ENCODE peak calls at places on chromosomes 2 and 18, in ten cellular contexts. One of them, this sample, is unnamed.

GRCh38 chr2:233824373-233824772 is 30.0 kb downstream of the HJURP start:
- DNase-seq in SJSA1: no peak
- DNase-seq in DMS153: no peak
- DNase-seq in stimulated activated CD8-positive, alpha-beta memory T cell treated with anti-CD3 and anti-CD28 coated beads, Interleukin-4, amount 100 ng/mL, for 24 hours: no peak
- DNase-seq in amniotic stem cell: no peak
- DNase-seq in NCI-H524: no peak
- DNase-seq in Daoy: no peak
- DNase-seq in ACHN: no peak
- DNase-seq in stimulated activated CD4-positive, alpha-beta T cell treated with anti-CD3 and anti-CD28 coated beads, TNF-alpha, amount 100 ng/mL, for 24 hours: no peak
- DNase-seq in kidney epithelial cell: no peak
- DNase-seq in this sample: no peak

GRCh38 chr18:48802543-48803428 is 148.0 kb downstream of the SMAD7 start:
- DNase-seq in SJSA1: peak
- DNase-seq in DMS153: no peak
- DNase-seq in stimulated activated CD8-positive, alpha-beta memory T cell treated with anti-CD3 and anti-CD28 coated beads, Interleukin-4, amount 100 ng/mL, for 24 hours: no peak
- DNase-seq in amniotic stem cell: no peak
- DNase-seq in NCI-H524: no peak
- DNase-seq in Daoy: no peak
- DNase-seq in ACHN: no peak
- DNase-seq in stimulated activated CD4-positive, alpha-beta T cell treated with anti-CD3 and anti-CD28 coated beads, TNF-alpha, amount 100 ng/mL, for 24 hours: no peak
- DNase-seq in kidney epithelial cell: no peak
- DNase-seq in this sample: no peak

GRCh38 chr2:230181245-230181644 is 38.5 kb downstream of the SP110 start:
- DNase-seq in SJSA1: no peak
- DNase-seq in DMS153: no peak
- DNase-seq in stimulated activated CD8-positive, alpha-beta memory T cell treated with anti-CD3 and anti-CD28 coated beads, Interleukin-4, amount 100 ng/mL, for 24 hours: no peak
- DNase-seq in amniotic stem cell: no peak
- DNase-seq in NCI-H524: no peak
- DNase-seq in Daoy: no peak
- DNase-seq in ACHN: no peak
- DNase-seq in stimulated activated CD4-positive, alpha-beta T cell treated with anti-CD3 and anti-CD28 coated beads, TNF-alpha, amount 100 ng/mL, for 24 hours: no peak
- DNase-seq in kidney epithelial cell: no peak
- DNase-seq in this sample: no peak

GRCh38 chr18:6878881-6879280 is 149.4 kb downstream of the ARHGAP28 start:
- DNase-seq in SJSA1: no peak
- DNase-seq in DMS153: no peak
- DNase-seq in stimulated activated CD8-positive, alpha-beta memory T cell treated with anti-CD3 and anti-CD28 coated beads, Interleukin-4, amount 100 ng/mL, for 24 hours: no peak
- DNase-seq in amniotic stem cell: no peak
- DNase-seq in NCI-H524: no peak
- DNase-seq in Daoy: no peak
- DNase-seq in ACHN: no peak
- DNase-seq in stimulated activated CD4-positive, alpha-beta T cell treated with anti-CD3 and anti-CD28 coated beads, TNF-alpha, amount 100 ng/mL, for 24 hours: no peak
- DNase-seq in kidney epithelial cell: no peak
- DNase-seq in this sample: no peak

GRCh38 chr2:88932677-88933076 is 241.2 kb downstream of the RPIA start:
- DNase-seq in SJSA1: no peak
- DNase-seq in DMS153: no peak
- DNase-seq in stimulated activated CD8-positive, alpha-beta memory T cell treated with anti-CD3 and anti-CD28 coated beads, Interleukin-4, amount 100 ng/mL, for 24 hours: no peak
- DNase-seq in amniotic stem cell: no peak
- DNase-seq in NCI-H524: no peak
- DNase-seq in Daoy: no peak
- DNase-seq in ACHN: no peak
- DNase-seq in stimulated activated CD4-positive, alpha-beta T cell treated with anti-CD3 and anti-CD28 coated beads, TNF-alpha, amount 100 ng/mL, for 24 hours: no peak
- DNase-seq in kidney epithelial cell: no peak
- DNase-seq in this sample: no peak

GRCh38 chr18:59455728-59456276 is 96.7 kb upstream of the LMAN1 start:
- DNase-seq in SJSA1: no peak
- DNase-seq in DMS153: peak
- DNase-seq in stimulated activated CD8-positive, alpha-beta memory T cell treated with anti-CD3 and anti-CD28 coated beads, Interleukin-4, amount 100 ng/mL, for 24 hours: no peak
- DNase-seq in amniotic stem cell: no peak
- DNase-seq in NCI-H524: no peak
- DNase-seq in Daoy: no peak
- DNase-seq in ACHN: no peak
- DNase-seq in stimulated activated CD4-positive, alpha-beta T cell treated with anti-CD3 and anti-CD28 coated beads, TNF-alpha, amount 100 ng/mL, for 24 hours: no peak
- DNase-seq in kidney epithelial cell: no peak
- DNase-seq in this sample: no peak

GRCh38 chr2:159256159-159256558 is 30.3 kb downstream of the WDSUB1 start:
- DNase-seq in SJSA1: no peak
- DNase-seq in DMS153: no peak
- DNase-seq in stimulated activated CD8-positive, alpha-beta memory T cell treated with anti-CD3 and anti-CD28 coated beads, Interleukin-4, amount 100 ng/mL, for 24 hours: no peak
- DNase-seq in amniotic stem cell: peak
- DNase-seq in NCI-H524: no peak
- DNase-seq in Daoy: no peak
- DNase-seq in ACHN: no peak
- DNase-seq in stimulated activated CD4-positive, alpha-beta T cell treated with anti-CD3 and anti-CD28 coated beads, TNF-alpha, amount 100 ng/mL, for 24 hours: no peak
- DNase-seq in kidney epithelial cell: no peak
- DNase-seq in this sample: no peak

GRCh38 chr2:72613931-72614330 is 211.9 kb downstream of the EXOC6B start:
- DNase-seq in SJSA1: no peak
- DNase-seq in DMS153: no peak
- DNase-seq in stimulated activated CD8-positive, alpha-beta memory T cell treated with anti-CD3 and anti-CD28 coated beads, Interleukin-4, amount 100 ng/mL, for 24 hours: no peak
- DNase-seq in amniotic stem cell: no peak
- DNase-seq in NCI-H524: no peak
- DNase-seq in Daoy: no peak
- DNase-seq in ACHN: no peak
- DNase-seq in stimulated activated CD4-positive, alpha-beta T cell treated with anti-CD3 and anti-CD28 coated beads, TNF-alpha, amount 100 ng/mL, for 24 hours: no peak
- DNase-seq in kidney epithelial cell: no peak
- DNase-seq in this sample: no peak

GRCh38 chr2:39114771-39115170 is 6.1 kb downstream of the SOS1 start:
- DNase-seq in SJSA1: no peak
- DNase-seq in DMS153: no peak
- DNase-seq in stimulated activated CD8-positive, alpha-beta memory T cell treated with anti-CD3 and anti-CD28 coated beads, Interleukin-4, amount 100 ng/mL, for 24 hours: no peak
- DNase-seq in amniotic stem cell: no peak
- DNase-seq in NCI-H524: no peak
- DNase-seq in Daoy: no peak
- DNase-seq in ACHN: no peak
- DNase-seq in stimulated activated CD4-positive, alpha-beta T cell treated with anti-CD3 and anti-CD28 coated beads, TNF-alpha, amount 100 ng/mL, for 24 hours: no peak
- DNase-seq in kidney epithelial cell: no peak
- DNase-seq in this sample: no peak

GRCh38 chr2:232352511-232353091 is 25.9 kb upstream of the ALPP start:
- DNase-seq in SJSA1: no peak
- DNase-seq in DMS153: no peak
- DNase-seq in stimulated activated CD8-positive, alpha-beta memory T cell treated with anti-CD3 and anti-CD28 coated beads, Interleukin-4, amount 100 ng/mL, for 24 hours: no peak
- DNase-seq in amniotic stem cell: no peak
- DNase-seq in NCI-H524: no peak
- DNase-seq in Daoy: no peak
- DNase-seq in ACHN: no peak
- DNase-seq in stimulated activated CD4-positive, alpha-beta T cell treated with anti-CD3 and anti-CD28 coated beads, TNF-alpha, amount 100 ng/mL, for 24 hours: no peak
- DNase-seq in kidney epithelial cell: no peak
- DNase-seq in this sample: no peak

GRCh38 chr2:39730685-39731302 is 48.3 kb downstream of the THUMPD2 start:
- DNase-seq in SJSA1: no peak
- DNase-seq in DMS153: no peak
- DNase-seq in stimulated activated CD8-positive, alpha-beta memory T cell treated with anti-CD3 and anti-CD28 coated beads, Interleukin-4, amount 100 ng/mL, for 24 hours: no peak
- DNase-seq in amniotic stem cell: no peak
- DNase-seq in NCI-H524: peak
- DNase-seq in Daoy: peak
- DNase-seq in ACHN: peak
- DNase-seq in stimulated activated CD4-positive, alpha-beta T cell treated with anti-CD3 and anti-CD28 coated beads, TNF-alpha, amount 100 ng/mL, for 24 hours: no peak
- DNase-seq in kidney epithelial cell: no peak
- DNase-seq in this sample: no peak

GRCh38 chr2:43790118-43790517 is 16.3 kb downstream of the DYNC2LI1 start:
- DNase-seq in SJSA1: no peak
- DNase-seq in DMS153: no peak
- DNase-seq in stimulated activated CD8-positive, alpha-beta memory T cell treated with anti-CD3 and anti-CD28 coated beads, Interleukin-4, amount 100 ng/mL, for 24 hours: no peak
- DNase-seq in amniotic stem cell: no peak
- DNase-seq in NCI-H524: no peak
- DNase-seq in Daoy: no peak
- DNase-seq in ACHN: no peak
- DNase-seq in stimulated activated CD4-positive, alpha-beta T cell treated with anti-CD3 and anti-CD28 coated beads, TNF-alpha, amount 100 ng/mL, for 24 hours: no peak
- DNase-seq in kidney epithelial cell: no peak
- DNase-seq in this sample: no peak

GRCh38 chr2:18991177-18992168 is 366.9 kb downstream of the OSR1 start:
- DNase-seq in SJSA1: peak
- DNase-seq in DMS153: peak
- DNase-seq in stimulated activated CD8-positive, alpha-beta memory T cell treated with anti-CD3 and anti-CD28 coated beads, Interleukin-4, amount 100 ng/mL, for 24 hours: no peak
- DNase-seq in amniotic stem cell: peak
- DNase-seq in NCI-H524: peak
- DNase-seq in Daoy: peak
- DNase-seq in ACHN: peak
- DNase-seq in stimulated activated CD4-positive, alpha-beta T cell treated with anti-CD3 and anti-CD28 coated beads, TNF-alpha, amount 100 ng/mL, for 24 hours: no peak
- DNase-seq in kidney epithelial cell: no peak
- DNase-seq in this sample: peak

GRCh38 chr2:67997528-67998267 is 65.1 kb downstream of the C1D start:
- DNase-seq in SJSA1: peak
- DNase-seq in DMS153: no peak
- DNase-seq in stimulated activated CD8-positive, alpha-beta memory T cell treated with anti-CD3 and anti-CD28 coated beads, Interleukin-4, amount 100 ng/mL, for 24 hours: no peak
- DNase-seq in amniotic stem cell: peak
- DNase-seq in NCI-H524: no peak
- DNase-seq in Daoy: peak
- DNase-seq in ACHN: peak
- DNase-seq in stimulated activated CD4-positive, alpha-beta T cell treated with anti-CD3 and anti-CD28 coated beads, TNF-alpha, amount 100 ng/mL, for 24 hours: no peak
- DNase-seq in kidney epithelial cell: peak
- DNase-seq in this sample: peak

GRCh38 chr18:51110073-51110797 is 80.2 kb downstream of the SMAD4 start:
- DNase-seq in SJSA1: peak
- DNase-seq in DMS153: no peak
- DNase-seq in stimulated activated CD8-positive, alpha-beta memory T cell treated with anti-CD3 and anti-CD28 coated beads, Interleukin-4, amount 100 ng/mL, for 24 hours: peak
- DNase-seq in amniotic stem cell: no peak
- DNase-seq in NCI-H524: no peak
- DNase-seq in Daoy: peak
- DNase-seq in ACHN: peak
- DNase-seq in stimulated activated CD4-positive, alpha-beta T cell treated with anti-CD3 and anti-CD28 coated beads, TNF-alpha, amount 100 ng/mL, for 24 hours: peak
- DNase-seq in kidney epithelial cell: no peak
- DNase-seq in this sample: no peak

GRCh38 chr2:105409717-105410116 is 10.9 kb upstream of the FHL2 start:
- DNase-seq in SJSA1: no peak
- DNase-seq in DMS153: no peak
- DNase-seq in stimulated activated CD8-positive, alpha-beta memory T cell treated with anti-CD3 and anti-CD28 coated beads, Interleukin-4, amount 100 ng/mL, for 24 hours: no peak
- DNase-seq in amniotic stem cell: peak
- DNase-seq in NCI-H524: no peak
- DNase-seq in Daoy: peak
- DNase-seq in ACHN: peak
- DNase-seq in stimulated activated CD4-positive, alpha-beta T cell treated with anti-CD3 and anti-CD28 coated beads, TNF-alpha, amount 100 ng/mL, for 24 hours: no peak
- DNase-seq in kidney epithelial cell: peak
- DNase-seq in this sample: peak

GRCh38 chr2:67462741-67463496 is 65.8 kb downstream of the ETAA1 start:
- DNase-seq in SJSA1: no peak
- DNase-seq in DMS153: peak
- DNase-seq in stimulated activated CD8-positive, alpha-beta memory T cell treated with anti-CD3 and anti-CD28 coated beads, Interleukin-4, amount 100 ng/mL, for 24 hours: no peak
- DNase-seq in amniotic stem cell: no peak
- DNase-seq in NCI-H524: no peak
- DNase-seq in Daoy: no peak
- DNase-seq in ACHN: no peak
- DNase-seq in stimulated activated CD4-positive, alpha-beta T cell treated with anti-CD3 and anti-CD28 coated beads, TNF-alpha, amount 100 ng/mL, for 24 hours: no peak
- DNase-seq in kidney epithelial cell: no peak
- DNase-seq in this sample: peak

GRCh38 chr2:64462940-64463339 is 9.0 kb downstream of the LGALSL start:
- DNase-seq in SJSA1: no peak
- DNase-seq in DMS153: no peak
- DNase-seq in stimulated activated CD8-positive, alpha-beta memory T cell treated with anti-CD3 and anti-CD28 coated beads, Interleukin-4, amount 100 ng/mL, for 24 hours: no peak
- DNase-seq in amniotic stem cell: no peak
- DNase-seq in NCI-H524: no peak
- DNase-seq in Daoy: no peak
- DNase-seq in ACHN: no peak
- DNase-seq in stimulated activated CD4-positive, alpha-beta T cell treated with anti-CD3 and anti-CD28 coated beads, TNF-alpha, amount 100 ng/mL, for 24 hours: no peak
- DNase-seq in kidney epithelial cell: no peak
- DNase-seq in this sample: no peak

GRCh38 chr18:62389761-62390481 is 64.8 kb downstream of the TNFRSF11A start:
- DNase-seq in SJSA1: no peak
- DNase-seq in DMS153: no peak
- DNase-seq in stimulated activated CD8-positive, alpha-beta memory T cell treated with anti-CD3 and anti-CD28 coated beads, Interleukin-4, amount 100 ng/mL, for 24 hours: no peak
- DNase-seq in amniotic stem cell: no peak
- DNase-seq in NCI-H524: no peak
- DNase-seq in Daoy: no peak
- DNase-seq in ACHN: no peak
- DNase-seq in stimulated activated CD4-positive, alpha-beta T cell treated with anti-CD3 and anti-CD28 coated beads, TNF-alpha, amount 100 ng/mL, for 24 hours: no peak
- DNase-seq in kidney epithelial cell: no peak
- DNase-seq in this sample: no peak

GRCh38 chr2:3482363-3482821 is 36.9 kb downstream of the ADI1 start:
- DNase-seq in SJSA1: no peak
- DNase-seq in DMS153: no peak
- DNase-seq in stimulated activated CD8-positive, alpha-beta memory T cell treated with anti-CD3 and anti-CD28 coated beads, Interleukin-4, amount 100 ng/mL, for 24 hours: no peak
- DNase-seq in amniotic stem cell: no peak
- DNase-seq in NCI-H524: no peak
- DNase-seq in Daoy: no peak
- DNase-seq in ACHN: no peak
- DNase-seq in stimulated activated CD4-positive, alpha-beta T cell treated with anti-CD3 and anti-CD28 coated beads, TNF-alpha, amount 100 ng/mL, for 24 hours: no peak
- DNase-seq in kidney epithelial cell: no peak
- DNase-seq in this sample: no peak

GRCh38 chr2:25699206-25699605 is 25.8 kb upstream of the DTNB start:
- DNase-seq in SJSA1: no peak
- DNase-seq in DMS153: no peak
- DNase-seq in stimulated activated CD8-positive, alpha-beta memory T cell treated with anti-CD3 and anti-CD28 coated beads, Interleukin-4, amount 100 ng/mL, for 24 hours: no peak
- DNase-seq in amniotic stem cell: no peak
- DNase-seq in NCI-H524: peak
- DNase-seq in Daoy: peak
- DNase-seq in ACHN: no peak
- DNase-seq in stimulated activated CD4-positive, alpha-beta T cell treated with anti-CD3 and anti-CD28 coated beads, TNF-alpha, amount 100 ng/mL, for 24 hours: no peak
- DNase-seq in kidney epithelial cell: no peak
- DNase-seq in this sample: no peak

GRCh38 chr2:9897796-9898195 is 53.7 kb upstream of the GRHL1 start:
- DNase-seq in SJSA1: no peak
- DNase-seq in DMS153: no peak
- DNase-seq in stimulated activated CD8-positive, alpha-beta memory T cell treated with anti-CD3 and anti-CD28 coated beads, Interleukin-4, amount 100 ng/mL, for 24 hours: no peak
- DNase-seq in amniotic stem cell: no peak
- DNase-seq in NCI-H524: peak
- DNase-seq in Daoy: no peak
- DNase-seq in ACHN: no peak
- DNase-seq in stimulated activated CD4-positive, alpha-beta T cell treated with anti-CD3 and anti-CD28 coated beads, TNF-alpha, amount 100 ng/mL, for 24 hours: no peak
- DNase-seq in kidney epithelial cell: no peak
- DNase-seq in this sample: no peak

GRCh38 chr2:216057688-216058193 is 23.9 kb downstream of the PECR start:
- DNase-seq in SJSA1: no peak
- DNase-seq in DMS153: no peak
- DNase-seq in stimulated activated CD8-positive, alpha-beta memory T cell treated with anti-CD3 and anti-CD28 coated beads, Interleukin-4, amount 100 ng/mL, for 24 hours: peak
- DNase-seq in amniotic stem cell: no peak
- DNase-seq in NCI-H524: no peak
- DNase-seq in Daoy: peak
- DNase-seq in ACHN: peak
- DNase-seq in stimulated activated CD4-positive, alpha-beta T cell treated with anti-CD3 and anti-CD28 coated beads, TNF-alpha, amount 100 ng/mL, for 24 hours: peak
- DNase-seq in kidney epithelial cell: peak
- DNase-seq in this sample: peak

GRCh38 chr2:48450936-48451602 is 78.9 kb upstream of the STON1 start:
- DNase-seq in SJSA1: no peak
- DNase-seq in DMS153: no peak
- DNase-seq in stimulated activated CD8-positive, alpha-beta memory T cell treated with anti-CD3 and anti-CD28 coated beads, Interleukin-4, amount 100 ng/mL, for 24 hours: no peak
- DNase-seq in amniotic stem cell: no peak
- DNase-seq in NCI-H524: peak
- DNase-seq in Daoy: no peak
- DNase-seq in ACHN: no peak
- DNase-seq in stimulated activated CD4-positive, alpha-beta T cell treated with anti-CD3 and anti-CD28 coated beads, TNF-alpha, amount 100 ng/mL, for 24 hours: no peak
- DNase-seq in kidney epithelial cell: no peak
- DNase-seq in this sample: no peak

GRCh38 chr2:226338825-226339224 is 460.8 kb downstream of the IRS1 start:
- DNase-seq in SJSA1: no peak
- DNase-seq in DMS153: no peak
- DNase-seq in stimulated activated CD8-positive, alpha-beta memory T cell treated with anti-CD3 and anti-CD28 coated beads, Interleukin-4, amount 100 ng/mL, for 24 hours: no peak
- DNase-seq in amniotic stem cell: no peak
- DNase-seq in NCI-H524: no peak
- DNase-seq in Daoy: no peak
- DNase-seq in ACHN: no peak
- DNase-seq in stimulated activated CD4-positive, alpha-beta T cell treated with anti-CD3 and anti-CD28 coated beads, TNF-alpha, amount 100 ng/mL, for 24 hours: no peak
- DNase-seq in kidney epithelial cell: no peak
- DNase-seq in this sample: no peak

GRCh38 chr2:197442865-197443264 is 8.0 kb upstream of the SF3B1 start:
- DNase-seq in SJSA1: no peak
- DNase-seq in DMS153: no peak
- DNase-seq in stimulated activated CD8-positive, alpha-beta memory T cell treated with anti-CD3 and anti-CD28 coated beads, Interleukin-4, amount 100 ng/mL, for 24 hours: no peak
- DNase-seq in amniotic stem cell: no peak
- DNase-seq in NCI-H524: no peak
- DNase-seq in Daoy: no peak
- DNase-seq in ACHN: no peak
- DNase-seq in stimulated activated CD4-positive, alpha-beta T cell treated with anti-CD3 and anti-CD28 coated beads, TNF-alpha, amount 100 ng/mL, for 24 hours: no peak
- DNase-seq in kidney epithelial cell: no peak
- DNase-seq in this sample: no peak

GRCh38 chr2:54432181-54433020 is 23.7 kb upstream of the SPTBN1 start:
- DNase-seq in SJSA1: no peak
- DNase-seq in DMS153: no peak
- DNase-seq in stimulated activated CD8-positive, alpha-beta memory T cell treated with anti-CD3 and anti-CD28 coated beads, Interleukin-4, amount 100 ng/mL, for 24 hours: no peak
- DNase-seq in amniotic stem cell: no peak
- DNase-seq in NCI-H524: no peak
- DNase-seq in Daoy: no peak
- DNase-seq in ACHN: no peak
- DNase-seq in stimulated activated CD4-positive, alpha-beta T cell treated with anti-CD3 and anti-CD28 coated beads, TNF-alpha, amount 100 ng/mL, for 24 hours: no peak
- DNase-seq in kidney epithelial cell: no peak
- DNase-seq in this sample: no peak

GRCh38 chr2:174544156-174544555 is 53.4 kb downstream of the WIPF1 start:
- DNase-seq in SJSA1: no peak
- DNase-seq in DMS153: no peak
- DNase-seq in stimulated activated CD8-positive, alpha-beta memory T cell treated with anti-CD3 and anti-CD28 coated beads, Interleukin-4, amount 100 ng/mL, for 24 hours: no peak
- DNase-seq in amniotic stem cell: no peak
- DNase-seq in NCI-H524: no peak
- DNase-seq in Daoy: no peak
- DNase-seq in ACHN: no peak
- DNase-seq in stimulated activated CD4-positive, alpha-beta T cell treated with anti-CD3 and anti-CD28 coated beads, TNF-alpha, amount 100 ng/mL, for 24 hours: no peak
- DNase-seq in kidney epithelial cell: no peak
- DNase-seq in this sample: no peak

This sample was measured in epithelial cell of prostate.